ENCODE peak calls at places on chromosome 20, in nine cellular contexts. J, T, F, C, N, D, O, W and Z are unnamed samples.

GRCh38 chr20:45779011-45779915 is 12.4 kb downstream of the WFDC3 start:
- DNase-seq in J (peak; percentile 95), T (peak; percentile 48), F (peak; percentile 98), C (peak; percentile 98), N (no peak), D (peak; percentile 100), O (peak; percentile 63), W (peak; percentile 86), Z (peak; percentile 98)

GRCh38 chr20:63896136-63896890 is 1.4 kb downstream of the DNAJC5 start:
- DNase-seq in J (no peak), T (peak; percentile 46), F (no peak), C (no peak), N (peak; percentile 89), D (peak; percentile 46), O (peak; percentile 77), W (peak; percentile 48), Z (no peak)

GRCh38 chr20:40494238-40494637 is 194.8 kb downstream of the MAFB start:
- DNase-seq in J (peak; percentile 58), T (peak; percentile 6), F (no peak), C (no peak), N (peak; percentile 84), D (no peak), O (no peak), W (no peak), Z (peak; percentile 75)

GRCh38 chr20:535958-536357 is 7.6 kb downstream of the CSNK2A1 start:
- DNase-seq in J (no peak), T (no peak), F (no peak), C (no peak), N (no peak), D (no peak), O (no peak), W (no peak), Z (no peak)

GRCh38 chr20:20277772-20278382 is 90.0 kb upstream of the INSM1 start:
- DNase-seq in J (no peak), T (no peak), F (no peak), C (no peak), N (no peak), D (no peak), O (no peak), W (no peak), Z (no peak)

GRCh38 chr20:45044601-45045000 is 56.3 kb downstream of the KCNS1 start:
- DNase-seq in J (no peak), T (no peak), F (no peak), C (no peak), N (no peak), D (no peak), O (no peak), W (no peak), Z (no peak)

GRCh38 chr20:46022411-46023147 is 6.4 kb upstream of the SLC12A5 start:
- DNase-seq in J (no peak), T (no peak), F (no peak), C (no peak), N (peak; percentile 93), D (peak; percentile 9), O (peak; percentile 74), W (peak; percentile 51), Z (no peak)

GRCh38 chr20:855466-856360 is 22.2 kb downstream of the FAM110A start:
- DNase-seq in J (no peak), T (no peak), F (no peak), C (no peak), N (no peak), D (no peak), O (no peak), W (no peak), Z (no peak)

GRCh38 chr20:63323298-63323820 is 30.4 kb downstream of the COL20A1 start:
- DNase-seq in J (no peak), T (no peak), F (no peak), C (no peak), N (no peak), D (no peak), O (no peak), W (peak; percentile 9), Z (peak; percentile 22)

GRCh38 chr20:55216525-55217242 is 741.3 kb downstream of the DOK5 start:
- DNase-seq in J (no peak), T (no peak), F (no peak), C (no peak), N (no peak), D (no peak), O (no peak), W (no peak), Z (no peak)

GRCh38 chr20:53872561-53873248 is 197.7 kb downstream of the BCAS1 start:
- DNase-seq in J (no peak), T (no peak), F (no peak), C (no peak), N (no peak), D (peak; percentile 30), O (no peak), W (no peak), Z (no peak)

GRCh38 chr20:44413575-44414345 is 58.3 kb downstream of the HNF4A start:
- DNase-seq in J (no peak), T (no peak), F (no peak), C (no peak), N (no peak), D (no peak), O (peak; percentile 43), W (no peak), Z (no peak)

GRCh38 chr20:20734475-20734948 is 22.1 kb upstream of the RALGAPA2 start:
- DNase-seq in J (peak; percentile 6), T (no peak), F (no peak), C (no peak), N (no peak), D (no peak), O (no peak), W (no peak), Z (no peak)

GRCh38 chr20:54132612-54133433 is 41.0 kb downstream of the CYP24A1 start:
- DNase-seq in J (peak; percentile 73), T (peak; percentile 18), F (peak; percentile 42), C (peak; percentile 92), N (no peak), D (peak; percentile 98), O (no peak), W (no peak), Z (peak; percentile 72)

GRCh38 chr20:17669306-17669931 is 12.6 kb downstream of the RRBP1 start:
- DNase-seq in J (no peak), T (no peak), F (no peak), C (no peak), N (no peak), D (no peak), O (no peak), W (no peak), Z (no peak)

GRCh38 chr20:53040678-53041674 is 68.8 kb downstream of the TSHZ2 start:
- DNase-seq in J (no peak), T (peak; percentile 47), F (peak; percentile 68), C (no peak), N (no peak), D (no peak), O (no peak), W (peak; percentile 37), Z (peak; percentile 74)

GRCh38 chr20:16107172-16107870 is 465.9 kb downstream of the KIF16B start:
- DNase-seq in J (no peak), T (peak; percentile 16), F (no peak), C (no peak), N (peak; percentile 71), D (no peak), O (no peak), W (no peak), Z (no peak)

GRCh38 chr20:35368616-35369423 is 43.0 kb downstream of the UQCC1 start:
- DNase-seq in J (no peak), T (peak; percentile 57), F (no peak), C (no peak), N (no peak), D (no peak), O (no peak), W (no peak), Z (no peak)

GRCh38 chr20:63568170-63568981 is 5.7 kb downstream of the HELZ2 start:
- DNase-seq in J (no peak), T (no peak), F (no peak), C (no peak), N (peak; percentile 87), D (no peak), O (no peak), W (no peak), Z (no peak)

GRCh38 chr20:45545754-45546453 is 1.3 kb downstream of the EPPIN start:
- DNase-seq in J (no peak), T (no peak), F (no peak), C (peak; percentile 21), N (no peak), D (peak; percentile 37), O (no peak), W (no peak), Z (no peak)

GRCh38 chr20:35947489-35947888 is 6.8 kb downstream of the SCAND1 start:
- DNase-seq in J (no peak), T (no peak), F (no peak), C (peak; percentile 42), N (no peak), D (peak; percentile 4), O (no peak), W (no peak), Z (no peak)

GRCh38 chr20:36399147-36399968 is 93.2 kb downstream of the DLGAP4 start:
- DNase-seq in J (no peak), T (no peak), F (no peak), C (peak; percentile 91), N (no peak), D (peak; percentile 11), O (no peak), W (no peak), Z (no peak)

GRCh38 chr20:34544109-34544793 is 14.3 kb upstream of the MAP1LC3A start:
- DNase-seq in J (no peak), T (no peak), F (no peak), C (no peak), N (no peak), D (no peak), O (no peak), W (no peak), Z (no peak)

GRCh38 chr20:41619360-41620115 is 1.4 kb upstream of the CHD6 start:
- DNase-seq in J (no peak), T (no peak), F (no peak), C (no peak), N (no peak), D (peak; percentile 28), O (no peak), W (no peak), Z (no peak)
- TF ChIP-seq CTCF in J (no peak), T (no peak), F (no peak), C (no peak), N (no peak), D (no peak), O (no peak), W (no peak), Z (no peak)

GRCh38 chr20:62137092-62137384 is 6.2 kb downstream of the PSMA7 start:
- DNase-seq in J (no peak), T (no peak), F (no peak), C (no peak), N (no peak), D (no peak), O (no peak), W (no peak), Z (no peak)
- TF ChIP-seq POLR2A in J (no peak), T (no peak), F (no peak), C (no peak), N (no peak), D (no peak), O (no peak), W (no peak), Z (no peak)

GRCh38 chr20:60851826-60852704 is 400.0 kb upstream of the CDH4 start:
- DNase-seq in J (no peak), T (no peak), F (no peak), C (no peak), N (no peak), D (no peak), O (no peak), W (no peak), Z (no peak)
- TF ChIP-seq CTCF in J (no peak), T (no peak), F (no peak), C (no peak), N (peak; percentile 22), D (peak; percentile 25), O (no peak), W (no peak), Z (no peak)

GRCh38 chr20:9068896-9069663 is at the start of gene PLCB4:
- DNase-seq in J (no peak), T (no peak), F (no peak), C (no peak), N (no peak), D (peak; percentile 66), O (peak; percentile 70), W (peak; percentile 28), Z (peak; percentile 73)
- TF ChIP-seq POLR2A in J (no peak), T (no peak), F (no peak), C (no peak), N (no peak), D (peak; percentile 13), O (no peak), W (no peak), Z (no peak)